ENCODE peak calls at places on chromosomes 1 and 21, in nine cellular contexts. G, B, U, H, O, M, X, Z and E are unnamed samples. For H3K27me3, the result is how much of the 10 kb centered on the place peaks cover.

GRCh38 chr1:25126568-25126967 is 105.7 kb downstream of the SYF2 start:
- DNase-seq in Z (no peak), G (no peak), O (no peak), H (no peak), M (no peak), B (no peak), X (no peak), U (no peak), E (no peak)

GRCh38 chr1:152777510-152778137 is 2.7 kb downstream of the LCE1F start:
- DNase-seq in G (no peak), U (no peak), B (no peak), X (no peak), H (no peak), O (no peak), M (no peak), Z (no peak), E (no peak)

GRCh38 chr21:36347962-36348328 is 27.9 kb downstream of the MORC3 start:
- DNase-seq in O (no peak), U (no peak), B (no peak), G (no peak), X (no peak), M (no peak), Z (peak), H (no peak), E (no peak)

GRCh38 chr1:59361766-59362165 is 64.9 kb downstream of the FGGY start:
- DNase-seq in B (no peak), M (no peak), U (no peak), O (no peak), X (no peak), Z (no peak), G (no peak), H (no peak), E (peak)

GRCh38 chr1:26279598-26280332 is at the start of gene SH3BGRL3:
- DNase-seq in Z (peak), O (peak), M (no peak), B (peak), H (peak), U (peak), G (peak), X (peak), E (peak)

GRCh38 chr1:53572802-53573148 is 113.6 kb downstream of the DMRTB1 start:
- DNase-seq in B (no peak), O (no peak), Z (no peak), U (no peak), X (no peak), M (no peak), H (no peak), G (no peak), E (no peak)

GRCh38 chr21:44533891-44534627 is 5.9 kb downstream of the KRTAP10-1 start:
- DNase-seq in H (no peak), B (no peak), G (no peak), Z (no peak), X (no peak), U (no peak), M (no peak), O (no peak), E (no peak)

GRCh38 chr1:163912491-163912890 is 590.7 kb downstream of the NUF2 start:
- DNase-seq in M (no peak), B (no peak), H (no peak), U (no peak), G (no peak), Z (no peak), O (no peak), X (no peak), E (no peak)

GRCh38 chr1:8317647-8318360 is at the start of gene SLC45A1:
- DNase-seq in H (no peak), U (no peak), G (peak), O (peak), M (no peak), B (peak), X (peak), Z (peak), E (peak)

GRCh38 chr21:45982758-45983731 is 1.5 kb downstream of the COL6A1 start:
- DNase-seq in U (no peak), H (no peak), G (no peak), Z (peak), M (no peak), B (no peak), O (peak), X (no peak), E (no peak)

GRCh38 chr1:226436855-226437491 is 29.1 kb upstream of the PARP1 start:
- DNase-seq in G (no peak), X (no peak), B (no peak), U (no peak), Z (no peak), O (no peak), M (no peak), H (no peak), E (no peak)

GRCh38 chr1:209616366-209617046 is 33.0 kb downstream of the CAMK1G start:
- DNase-seq in Z (no peak), H (no peak), X (no peak), U (no peak), G (no peak), M (no peak), O (no peak), B (no peak), E (no peak)

GRCh38 chr1:2999138-2999537 is 22.1 kb upstream of the ACTRT2 start:
- DNase-seq in H (no peak), U (no peak), O (no peak), B (no peak), M (no peak), G (no peak), Z (no peak), X (no peak), E (no peak)
- H3K27me3 ChIP-seq in H (under half), U (under half), O (under half), B (under half), M (under half), G (under half), Z (under half), X (under half), E (under half)

DNA sequence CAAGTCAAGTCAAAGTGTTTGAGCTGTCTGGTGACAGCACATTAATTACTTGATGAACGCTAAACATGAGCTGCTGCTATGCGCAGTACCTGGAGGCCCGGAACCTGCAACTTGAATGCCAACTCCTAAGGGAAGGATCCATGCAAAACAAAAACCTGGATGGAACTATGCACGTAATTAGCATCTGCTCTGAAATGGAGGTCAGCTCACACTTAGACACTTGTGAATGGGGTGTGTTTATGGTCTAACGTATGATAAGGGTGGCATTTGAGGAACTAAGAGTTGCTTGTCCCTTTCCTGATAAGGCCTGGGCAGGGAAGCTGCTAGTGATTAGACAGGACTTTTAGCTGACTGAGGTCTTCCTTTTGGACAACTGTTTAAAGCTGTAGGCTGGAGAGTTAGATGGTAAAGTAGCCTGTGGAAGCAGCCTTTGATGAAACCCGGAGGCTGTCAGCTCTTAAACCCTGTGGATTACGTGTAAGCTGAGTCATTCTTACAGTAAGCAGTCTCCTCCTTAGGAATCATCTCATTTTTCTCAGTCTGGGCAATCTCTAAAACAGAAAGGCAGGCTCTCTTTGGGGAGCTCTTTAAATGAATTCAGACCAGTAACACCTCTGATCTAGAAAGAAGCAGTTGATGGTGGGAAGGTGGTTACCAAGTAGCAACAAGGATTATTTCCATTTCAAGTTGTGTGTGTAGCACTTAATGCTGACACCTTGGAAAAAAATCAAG is 6.8 kb downstream of the TENT5C start:
- DNase-seq in Z (no peak), M (no peak), B (no peak), U (no peak), X (peak), O (no peak), H (peak), G (peak), E (peak)
- H3K4me3 ChIP-seq in Z (no peak), M (peak), B (no peak), U (no peak), X (no peak), O (no peak), H (no peak), G (no peak), E (no peak)

DNA sequence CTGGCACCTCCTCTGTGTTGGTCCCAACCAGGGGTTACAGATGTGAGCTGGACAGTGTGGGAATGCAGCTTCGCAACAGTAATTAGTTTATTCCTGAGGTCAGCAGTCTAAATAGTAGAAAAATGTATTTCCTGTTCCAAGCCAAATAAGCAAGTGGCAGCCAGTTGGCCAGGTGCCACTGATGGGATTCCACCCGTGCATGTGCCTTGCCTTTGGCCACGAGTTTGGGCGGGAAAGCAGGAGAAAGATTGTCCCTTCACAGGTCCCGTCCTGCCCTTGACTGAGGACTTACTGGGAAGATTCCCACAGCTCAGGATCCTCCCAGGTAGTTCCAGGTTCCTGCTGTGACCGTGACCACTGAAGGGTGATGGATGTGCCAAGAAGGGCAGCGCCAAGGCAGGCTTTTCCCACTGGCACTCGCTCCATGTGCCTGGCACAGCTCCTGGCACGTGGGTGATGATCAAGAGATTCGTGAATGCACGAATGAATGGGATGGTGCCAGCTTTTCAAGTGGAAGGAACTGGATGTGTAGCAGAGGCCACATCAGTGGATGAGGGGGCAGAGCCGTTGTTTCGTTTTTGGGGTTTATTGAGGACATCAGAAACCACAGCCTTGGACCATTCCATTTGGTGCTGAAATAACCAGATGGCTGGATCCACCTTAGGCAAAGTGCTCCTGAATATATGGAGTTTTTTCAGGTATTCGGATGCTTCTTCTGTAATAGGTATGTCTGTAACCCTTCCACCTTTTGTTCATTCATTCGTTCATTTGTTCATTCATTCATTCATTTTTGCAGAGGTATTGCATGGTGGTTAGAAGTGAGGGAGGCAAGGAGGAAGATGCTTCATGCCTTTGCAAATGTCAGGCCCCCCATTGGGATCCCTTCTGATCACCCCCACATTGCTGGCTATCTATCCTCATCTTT is 62.4 kb upstream of the WNT4 start:
- DNase-seq in X (peak), H (no peak), G (no peak), M (no peak), Z (peak), B (no peak), U (no peak), O (peak), E (peak)
- H3K27me3 ChIP-seq in X (under half), H (half or more), G (under half), M (under half), Z (half or more), B (under half), U (under half), O (under half), E (under half)

DNA sequence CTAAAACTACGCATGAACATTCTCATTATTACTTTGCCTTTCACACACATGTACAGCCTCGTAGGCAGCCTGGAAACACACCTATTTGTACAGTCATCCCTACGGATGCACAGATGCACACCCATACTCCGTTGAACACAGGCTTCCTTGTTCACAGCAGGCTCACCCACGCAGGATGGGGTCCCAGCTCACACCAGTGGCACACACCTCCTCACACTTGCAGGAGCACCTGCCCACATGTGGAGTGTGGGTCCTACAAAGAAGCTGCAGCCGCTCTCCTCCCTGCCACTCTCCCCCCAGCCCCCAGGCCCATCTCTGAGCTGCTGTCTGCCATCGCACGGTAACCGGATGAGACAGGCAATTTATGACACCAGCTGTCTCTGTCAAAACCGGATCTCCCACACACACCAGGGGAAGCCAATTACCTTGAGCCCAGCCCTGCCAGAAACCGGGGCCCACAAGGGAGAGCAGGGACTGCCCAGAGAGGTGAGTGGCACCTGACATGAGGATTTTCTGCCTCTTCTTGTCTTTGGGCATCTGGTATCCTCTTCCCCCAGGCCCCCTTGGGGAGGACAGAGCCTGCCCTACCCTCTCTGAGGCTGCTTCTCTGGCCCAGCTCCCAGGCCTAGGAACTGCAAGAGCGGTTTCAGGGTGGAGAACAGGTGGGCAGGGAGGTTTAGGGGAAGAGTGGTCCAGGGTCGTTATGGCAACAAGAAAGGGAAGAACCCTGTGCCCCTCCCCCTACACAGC is 175.4 kb downstream of the IGSF21 start:
- DNase-seq in X (no peak), M (no peak), G (no peak), B (no peak), Z (no peak), H (no peak), O (no peak), U (no peak), E (no peak)
- H3K4me3 ChIP-seq in X (no peak), M (no peak), G (no peak), B (no peak), Z (no peak), H (no peak), O (no peak), U (no peak), E (no peak)

GRCh38 chr1:205530116-205530515 is 25.6 kb downstream of the CDK18 start:
- DNase-seq in U (no peak), M (no peak), G (no peak), X (no peak), B (no peak), Z (no peak), O (no peak), H (no peak), E (no peak)
- H3K27me3 ChIP-seq in U (under half), M (under half), G (under half), X (under half), B (under half), Z (half or more), O (under half), H (under half), E (under half)

GRCh38 chr1:110347182-110347893 is 8.2 kb downstream of the RBM15 start:
- DNase-seq in O (no peak), B (no peak), M (no peak), Z (no peak), X (no peak), U (no peak), H (no peak), G (no peak), E (no peak)
- H3K4me3 ChIP-seq in O (no peak), B (no peak), M (no peak), Z (no peak), X (no peak), U (no peak), H (no peak), G (no peak), E (no peak)